ENCODE peak calls at places on chromosomes 16 and 17, in seven cellular contexts. H is fibroblast of lung; P is ascending aorta; R is DND-41; Q is aorta; N is CD8-positive, alpha-beta T cell; C is lung. S is an unnamed sample. For H3K4me1, the result is how much of the 10 kb centered on the place peaks cover.

GRCh38 chr17:83081561-83082201 is 2.3 kb downstream of the METRNL start:
- DNase-seq in H (peak), P (no peak), R (no peak), Q (peak), N (no peak), C (no peak), S (no peak)

GRCh38 chr16:23374721-23375120 is 72.6 kb downstream of the SCNN1B start:
- DNase-seq in H (no peak), P (no peak), R (no peak), Q (no peak), N (no peak), C (peak), S (no peak)

GRCh38 chr17:4901648-4902344 is 1.1 kb downstream of the CHRNE start:
- DNase-seq in H (no peak), P (no peak), R (no peak), Q (no peak), N (no peak), C (no peak), S (no peak)

GRCh38 chr16:53545433-53545832 is 42.4 kb upstream of the AKTIP start:
- DNase-seq in H (no peak), P (no peak), R (peak), Q (no peak), N (peak), C (no peak), S (peak)

GRCh38 chr16:88453621-88454314 is 688 bp downstream of the ZFPM1 start:
- DNase-seq in H (no peak), P (no peak), R (peak), Q (no peak), N (no peak), C (no peak), S (no peak)

GRCh38 chr17:300881-301280 is 51.7 kb downstream of the RPH3AL start:
- DNase-seq in H (no peak), P (no peak), R (no peak), Q (peak), N (no peak), C (no peak), S (no peak)

GRCh38 chr16:15952265-15952711 is 2.9 kb downstream of the ABCC1 start:
- DNase-seq in H (no peak), P (no peak), R (no peak), Q (peak), N (no peak), C (no peak), S (no peak)

GRCh38 chr16:12063435-12063834 is 86.9 kb downstream of the SNX29 start:
- DNase-seq in H (no peak), P (no peak), R (no peak), Q (peak), N (no peak), C (no peak), S (no peak)

GRCh38 chr17:67481808-67482207 is 104.7 kb downstream of the PITPNC1 start:
- DNase-seq in H (peak), P (no peak), R (no peak), Q (no peak), N (no peak), C (no peak), S (no peak)

GRCh38 chr17:81567191-81567590 is 15.0 kb upstream of the FAAP100 start:
- DNase-seq in H (no peak), P (no peak), R (no peak), Q (no peak), N (no peak), C (no peak), S (no peak)

GRCh38 chr17:18896947-18897346 is 39.0 kb downstream of the PRPSAP2 start:
- DNase-seq in H (no peak), P (no peak), R (no peak), Q (no peak), N (no peak), C (no peak), S (no peak)

GRCh38 chr16:56960681-56961281 is 969 bp upstream of the CETP start:
- DNase-seq in H (no peak), P (no peak), R (no peak), Q (peak), N (no peak), C (no peak), S (no peak)

GRCh38 chr16:79182618-79183017 is 417.9 kb downstream of the MAF start:
- DNase-seq in H (peak), P (no peak), R (no peak), Q (no peak), N (no peak), C (no peak), S (no peak)

GRCh38 chr17:41917957-41918391 is 777 bp downstream of the ACLY start:
- DNase-seq in H (peak), P (no peak), R (peak), Q (peak), N (peak), C (peak), S (no peak)

GRCh38 chr17:2253362-2253761 is 50.2 kb downstream of the SMG6 start:
- DNase-seq in H (no peak), P (no peak), R (no peak), Q (no peak), N (no peak), C (no peak), S (no peak)

GRCh38 chr17:29514792-29515191 is 52.0 kb downstream of the ABHD15 start:
- DNase-seq in H (peak), P (no peak), R (no peak), Q (no peak), N (no peak), C (no peak), S (no peak)

GRCh38 chr17:16911141-16911937 is 60.6 kb downstream of the TNFRSF13B start:
- DNase-seq in H (no peak), P (no peak), R (no peak), Q (peak), N (no peak), C (no peak), S (no peak)

GRCh38 chr16:71367243-71367976 is 8.9 kb downstream of the CALB2 start:
- DNase-seq in H (peak), P (no peak), R (peak), Q (no peak), N (no peak), C (no peak), S (no peak)

GRCh38 chr17:69213059-69213813 is 15.4 kb downstream of the ABCA10 start:
- DNase-seq in H (no peak), P (no peak), R (no peak), Q (no peak), N (no peak), C (no peak), S (no peak)

GRCh38 chr16:17334096-17334495 is 136.7 kb downstream of the XYLT1 start:
- DNase-seq in H (peak), P (peak), R (no peak), Q (no peak), N (no peak), C (no peak), S (no peak)

GRCh38 chr17:73211745-73212144 is 18.9 kb downstream of the COG1 start:
- DNase-seq in H (no peak), P (no peak), R (no peak), Q (no peak), N (peak), C (no peak), S (peak)

GRCh38 chr16:73356401-73357079 is 308.6 kb upstream of the ZFHX3 start:
- DNase-seq in H (no peak), P (no peak), R (no peak), Q (no peak), N (no peak), C (no peak), S (no peak)

GRCh38 chr17:30345527-30346075 is 11.7 kb upstream of the TMIGD1 start:
- DNase-seq in H (no peak), P (no peak), R (no peak), Q (no peak), N (no peak), C (no peak), S (no peak)

GRCh38 chr17:39164675-39165143 is 1.3 kb downstream of the ARL5C start:
- DNase-seq in H (peak), P (peak), R (peak), Q (peak), N (peak), C (peak), S (peak)

GRCh38 chr17:17805575-17805974 is 31.2 kb downstream of the SREBF1 start:
- DNase-seq in H (no peak), P (no peak), R (no peak), Q (no peak), N (no peak), C (no peak), S (no peak)

GRCh38 chr17:45740553-45741330 is 43.4 kb upstream of the CRHR1 start:
- DNase-seq in H (no peak), P (no peak), R (peak), Q (peak), N (no peak), C (peak), S (no peak)

GRCh38 chr17:70080541-70081347 is 5.7 kb downstream of the KCNJ16 start:
- DNase-seq in H (peak), P (no peak), R (no peak), Q (no peak), N (no peak), C (no peak), S (no peak)

GRCh38 chr16:29806096-29806579 is at the start of gene MAZ:
- DNase-seq in H (peak), P (no peak), R (no peak), Q (no peak), N (peak), C (no peak), S (no peak)

GRCh38 chr16:69132424-69133252 is at the start of the genes CHTF8 and UTP4:
- DNase-seq in H (peak), P (peak), R (peak), Q (peak), N (peak), C (peak), S (peak)

GRCh38 chr16:70754874-70755600 is 45.9 kb downstream of the VAC14 start:
- DNase-seq in H (no peak), P (no peak), R (no peak), Q (peak), N (no peak), C (no peak), S (no peak)

GRCh38 chr16:57284206-57284951 is at the start of gene PLLP:
- DNase-seq in H (peak), P (no peak), R (no peak), Q (peak), N (peak), C (no peak), S (peak)

GRCh38 chr16:67182288-67182687 is 1.5 kb downstream of the MATCAP1 start:
- DNase-seq in H (no peak), P (no peak), R (no peak), Q (no peak), N (no peak), C (no peak), S (no peak)

GRCh38 chr17:55843785-55844184 is 92.9 kb downstream of the PCTP start:
- DNase-seq in H (no peak), P (no peak), R (no peak), Q (no peak), N (no peak), C (no peak), S (no peak)

GRCh38 chr17:67422887-67423286 is 45.8 kb downstream of the PITPNC1 start:
- DNase-seq in H (no peak), P (no peak), R (no peak), Q (no peak), N (no peak), C (no peak), S (no peak)

GRCh38 chr16:86080131-86080875 is 181.3 kb downstream of the IRF8 start:
- DNase-seq in H (no peak), P (no peak), R (no peak), Q (peak), N (no peak), C (no peak), S (no peak)

GRCh38 chr17:14405189-14405588 is 104.3 kb downstream of the HS3ST3B1 start:
- DNase-seq in H (no peak), P (no peak), R (no peak), Q (no peak), N (no peak), C (no peak), S (no peak)

GRCh38 chr17:65156185-65156834 is 19.1 kb downstream of the RGS9 start:
- DNase-seq in H (no peak), P (no peak), R (no peak), Q (no peak), N (no peak), C (no peak), S (no peak)

GRCh38 chr17:10292057-10292931 is 80.5 kb downstream of the MYH13 start:
- DNase-seq in H (peak), P (no peak), R (no peak), Q (no peak), N (no peak), C (no peak), S (no peak)

DNA sequence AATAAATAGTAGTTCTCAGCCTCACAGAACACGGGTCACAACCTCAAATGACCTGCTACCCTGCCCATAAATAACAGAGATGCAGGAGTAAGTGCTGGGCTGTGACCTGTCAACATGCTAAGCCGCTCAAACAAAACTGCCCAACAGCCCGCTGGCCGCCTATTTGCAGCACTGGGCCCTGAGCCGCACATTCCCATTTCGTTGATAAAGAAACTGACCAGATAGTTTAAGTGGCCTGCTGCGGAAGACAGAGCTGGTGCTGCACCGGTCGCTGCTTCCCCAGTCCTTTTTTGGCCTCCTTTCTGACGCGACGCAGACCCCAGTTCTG is 443 bp upstream of the SLC6A2 start:
- DNase-seq in H (no peak), P (no peak), R (no peak), Q (no peak), N (no peak), C (no peak), S (no peak)
- H3K4me3 ChIP-seq in H (no peak), P (no peak), R (no peak), Q (no peak), N (no peak), C (no peak), S (no peak)

DNA sequence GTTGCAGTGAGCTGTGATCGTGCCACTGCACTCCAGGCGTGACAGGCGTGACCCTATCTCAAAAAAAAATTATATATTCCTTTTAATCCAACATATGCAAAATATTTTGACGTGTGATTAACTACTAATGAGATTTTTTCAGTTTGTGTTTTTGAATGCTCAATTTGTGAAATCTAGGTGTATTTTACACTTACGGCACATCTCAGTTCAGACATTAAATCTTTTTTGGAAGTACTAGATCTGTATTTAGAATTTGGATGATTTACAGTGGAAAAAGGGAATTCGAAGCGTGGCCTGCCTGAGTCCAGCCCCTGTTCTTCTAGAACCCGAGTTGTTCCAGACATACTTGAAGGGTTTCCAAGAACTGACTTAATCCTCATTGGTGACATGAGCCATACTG is 26.9 kb downstream of the LLGL2 start:
- DNase-seq in H (no peak), P (no peak), R (no peak), Q (no peak), N (no peak), C (no peak), S (no peak)
- H3K4me1 ChIP-seq in H (under half), P (under half), R (under half), Q (under half), N (under half), C (under half), S (under half)

GRCh38 chr17:50946223-50946890 is 80.2 kb upstream of the TOB1 start:
- DNase-seq in H (no peak), P (no peak), R (no peak), Q (peak), N (no peak), C (no peak), S (no peak)
- H3K27ac ChIP-seq in H (no peak), P (no peak), R (no peak), Q (no peak), N (no peak), C (no peak), S (no peak)

DNA sequence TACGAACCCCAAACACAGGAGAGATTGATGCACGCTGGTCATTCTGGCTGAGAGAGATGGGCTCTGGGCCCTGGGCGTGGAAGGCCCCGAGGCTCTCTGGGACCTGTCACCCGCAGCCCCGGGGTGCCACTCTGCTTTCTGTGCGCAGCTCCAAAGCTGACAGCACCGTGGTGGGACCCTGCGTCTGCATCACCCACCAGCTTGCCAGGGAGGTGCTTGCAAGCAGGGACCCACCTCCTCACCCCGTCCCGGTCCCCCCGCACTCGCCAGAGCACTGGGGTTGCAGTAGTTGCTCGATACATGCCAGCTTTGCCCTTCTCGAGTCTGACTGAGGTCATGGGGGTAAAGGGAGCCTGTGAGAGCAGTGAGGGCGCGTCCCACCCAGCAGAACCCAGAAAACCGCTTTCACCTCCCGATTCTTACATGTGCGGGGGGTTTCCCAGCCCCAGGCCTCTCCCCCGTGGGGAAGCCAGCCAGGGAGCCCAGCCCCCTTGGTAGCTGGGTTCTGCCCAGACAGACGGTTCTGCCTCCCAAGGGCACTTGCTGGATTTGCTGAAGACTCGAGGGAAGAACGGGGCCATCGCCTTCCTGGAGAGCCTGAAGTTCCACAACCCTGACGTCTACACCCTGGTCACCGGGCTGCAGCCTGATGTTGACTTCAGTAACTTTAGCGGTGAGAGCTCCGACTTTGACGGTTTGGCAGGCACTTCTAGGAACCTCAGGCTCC is 12.5 kb downstream of the CARD14 start:
- DNase-seq in H (no peak), P (no peak), R (no peak), Q (no peak), N (no peak), C (no peak), S (no peak)
- H3K4me3 ChIP-seq in H (no peak), P (no peak), R (no peak), Q (no peak), N (no peak), C (no peak), S (no peak)